ENCODE peak calls at places on chromosome 16, in seven cellular contexts. M, K, Q, F, N, A and W are unnamed samples.
A peak's percentile ranks its signal among the peaks of the same experiment; 100 is the strongest.

GRCh38 chr16:48609453-48610023 is 442 bp downstream of the N4BP1 start:
- DNase-seq in M (peak; percentile 87), N (peak; percentile 44), F (peak; percentile 54), Q (peak; percentile 60), A (no peak), K (peak; percentile 62), W (peak; percentile 18)

GRCh38 chr16:8173111-8173644 is 417.1 kb downstream of the TMEM114 start:
- DNase-seq in Q (no peak), M (peak; percentile 68), N (peak; percentile 53), F (peak; percentile 25), K (peak; percentile 66), A (peak; percentile 10), W (peak; percentile 36)

GRCh38 chr16:17696696-17697095 is 225.9 kb upstream of the XYLT1 start:
- DNase-seq in A (no peak), Q (no peak), F (no peak), M (no peak), N (no peak), K (no peak), W (no peak)

GRCh38 chr16:49453001-49453400 is 79.4 kb downstream of the C16orf78 start:
- DNase-seq in A (no peak), K (no peak), N (no peak), M (peak; percentile 9), Q (no peak), F (no peak), W (no peak)

GRCh38 chr16:3909791-3910583 is 29.5 kb upstream of the CREBBP start:
- DNase-seq in A (no peak), Q (no peak), F (no peak), N (no peak), M (no peak), K (no peak), W (no peak)

GRCh38 chr16:22346463-22346862 is 28.0 kb downstream of the CDR2 start:
- DNase-seq in N (no peak), F (no peak), Q (no peak), M (no peak), K (no peak), A (no peak), W (no peak)

GRCh38 chr16:16096161-16096857 is 127.0 kb downstream of the ABCC6 start:
- DNase-seq in A (no peak), N (peak; percentile 38), F (peak; percentile 89), K (peak; percentile 74), Q (no peak), M (no peak), W (peak; percentile 44)

GRCh38 chr16:86892509-86892908 is 314.2 kb downstream of the FOXL1 start:
- DNase-seq in Q (no peak), N (no peak), F (no peak), M (no peak), A (no peak), K (peak; percentile 49), W (no peak)

GRCh38 chr16:85485379-85485778 is 127.7 kb upstream of the GSE1 start:
- DNase-seq in M (no peak), N (no peak), A (no peak), F (no peak), Q (no peak), K (no peak), W (no peak)

GRCh38 chr16:1244881-1245280 is 4.4 kb downstream of the TPSAB1 start:
- DNase-seq in K (no peak), M (peak; percentile 51), Q (no peak), F (no peak), N (no peak), A (no peak), W (no peak)

GRCh38 chr16:51402785-51403184 is 251.7 kb upstream of the SALL1 start:
- DNase-seq in M (no peak), K (peak; percentile 76), F (no peak), N (peak; percentile 88), A (no peak), Q (no peak), W (no peak)

GRCh38 chr16:68267612-68268405 is 3.5 kb downstream of the SLC7A6 start:
- DNase-seq in Q (no peak), K (no peak), F (no peak), A (no peak), N (no peak), M (no peak), W (no peak)

GRCh38 chr16:48561960-48562393 is 48.0 kb downstream of the N4BP1 start:
- DNase-seq in K (peak; percentile 16), Q (no peak), N (peak; percentile 25), A (no peak), F (peak; percentile 68), M (no peak), W (peak; percentile 37)

GRCh38 chr16:67101683-67102082 is 8.1 kb upstream of the PHAF1 start:
- DNase-seq in K (no peak), M (no peak), Q (no peak), N (peak; percentile 60), F (peak; percentile 79), A (no peak), W (no peak)

GRCh38 chr16:67105881-67106280 is 3.9 kb upstream of the PHAF1 start:
- DNase-seq in Q (no peak), F (no peak), A (no peak), K (no peak), N (no peak), M (no peak), W (no peak)

GRCh38 chr16:67104845-67105244 is 4.9 kb upstream of the PHAF1 start:
- DNase-seq in A (no peak), M (no peak), K (no peak), Q (no peak), F (no peak), N (no peak), W (no peak)

GRCh38 chr16:67105251-67105650 is 4.5 kb upstream of the PHAF1 start:
- DNase-seq in K (no peak), M (no peak), A (no peak), F (no peak), Q (no peak), N (no peak), W (no peak)

GRCh38 chr16:67104061-67104460 is 5.7 kb upstream of the PHAF1 start:
- DNase-seq in Q (no peak), M (no peak), N (peak; percentile 50), F (peak; percentile 30), K (no peak), A (no peak), W (no peak)
- TF ChIP-seq CTCF in Q (no peak), M (peak; percentile 32), N (peak; percentile 51), F (peak; percentile 52), K (peak; percentile 51), A (peak; percentile 49), W (peak; percentile 66)

DNA sequence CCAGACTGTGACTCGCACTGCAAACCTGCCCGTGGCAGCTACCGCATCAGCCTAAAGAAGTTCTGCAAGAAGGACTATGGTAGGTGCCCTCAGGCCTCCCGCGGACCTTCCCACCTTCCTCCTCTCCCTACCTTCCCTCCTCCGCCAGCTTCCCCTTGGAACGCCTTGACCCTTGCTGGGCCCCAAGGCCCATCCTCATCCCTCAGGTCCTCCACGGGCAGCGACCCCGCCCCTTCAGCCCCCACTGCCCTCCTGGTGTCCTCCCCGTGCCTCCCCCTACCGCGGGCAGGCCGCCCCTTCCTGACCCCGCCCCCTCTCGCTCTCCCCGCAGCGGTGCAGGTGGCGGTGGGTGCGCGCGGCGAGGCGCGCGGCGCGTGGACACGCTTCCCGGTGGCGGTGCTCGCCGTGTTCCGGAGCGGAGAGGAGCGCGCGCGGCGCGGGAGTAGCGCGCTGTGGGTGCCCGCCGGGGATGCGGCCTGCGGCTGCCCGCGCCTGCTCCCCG is 1.5 kb upstream of the TBC1D24 start:
- DNase-seq in Q (no peak), K (no peak), N (no peak), M (no peak), F (no peak), A (no peak), W (no peak)
- H3K4me3 ChIP-seq in Q (peak overlapping the region; percentile 39), K (peak overlapping the region; percentile 35), N (no peak overlapping the region), M (peak overlapping the region; percentile 92), F (no peak overlapping the region), A (peak overlapping the region; percentile 8), W (peak overlapping the region; percentile 5)

GRCh38 chr16:27168790-27169189 is 34.5 kb upstream of the KDM8 start:
- DNase-seq in M (no peak), K (no peak), F (no peak), Q (no peak), A (no peak), N (no peak), W (no peak)

GRCh38 chr16:27171584-27171983 is 31.7 kb upstream of the KDM8 start:
- DNase-seq in A (no peak), M (no peak), K (no peak), F (no peak), Q (no peak), N (no peak), W (no peak)

GRCh38 chr16:27174798-27175197 is 28.5 kb upstream of the KDM8 start:
- DNase-seq in N (no peak), K (peak; percentile 45), A (peak; percentile 16), Q (no peak), M (no peak), F (peak; percentile 82), W (peak; percentile 73)

GRCh38 chr16:27174007-27174406 is 29.3 kb upstream of the KDM8 start:
- DNase-seq in A (no peak), M (no peak), F (no peak), Q (peak; percentile 74), N (no peak), K (no peak), W (no peak)

DNA sequence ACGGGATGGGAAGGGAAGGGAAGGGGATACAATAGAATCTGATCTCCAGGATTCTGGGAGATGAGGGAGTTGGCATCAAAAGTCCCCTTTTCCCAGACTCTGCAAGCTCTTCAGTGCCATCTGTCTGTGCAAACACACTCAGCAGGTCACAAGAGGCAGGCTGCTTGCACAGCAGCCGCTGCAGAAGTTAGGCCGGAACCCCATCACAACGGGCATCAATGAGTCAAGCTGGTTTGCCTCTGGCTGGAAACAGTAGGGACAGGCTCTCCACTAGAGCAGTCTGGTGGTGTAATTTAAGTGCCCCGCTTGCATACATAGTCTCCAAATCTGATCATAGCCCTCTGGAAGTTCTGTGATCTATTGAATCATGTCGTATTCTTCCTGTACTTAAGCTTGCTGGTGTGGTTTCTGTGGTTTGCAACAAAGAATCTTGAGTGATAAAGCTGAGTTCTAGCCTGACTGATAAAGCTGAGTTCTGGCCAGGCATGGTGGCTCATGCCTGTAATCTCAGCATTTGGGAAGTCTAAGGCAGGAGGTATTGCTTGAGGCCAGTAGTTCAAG is 33.7 kb upstream of the KDM8 start:
- DNase-seq in Q (peak; percentile 75), K (peak; percentile 85), M (no peak), N (peak; percentile 57), F (peak; percentile 99), A (peak; percentile 37), W (peak; percentile 98)
- TF ChIP-seq CTCF in Q (no peak), K (peak; percentile 9), M (no peak), N (peak; percentile 18), F (peak; percentile 24), A (peak; percentile 26), W (peak; percentile 66)

GRCh38 chr16:5938607-5939006 is 841.0 kb upstream of the EEF2KMT start:
- DNase-seq in K (no peak), A (no peak), N (no peak), Q (no peak), M (no peak), F (no peak), W (no peak)
- H3K4me3 ChIP-seq in K (no peak overlapping the region), A (no peak overlapping the region), N (no peak overlapping the region), Q (no peak overlapping the region), M (no peak overlapping the region), F (no peak overlapping the region), W (no peak overlapping the region)